ENCODE peak calls at places on chromosome 7, in five cellular contexts. One of them, this sample, is unnamed.

GRCh38 chr7:50396856-50397255 is 53.3 kb downstream of the FIGNL1 start:
- ATAC-seq in left cardiac atrium: no peak
- ATAC-seq in activated T-cell treated with anti-CD3 and anti-CD28 coated beads, Interleukin-2, amount 50 U/mL, for 72 hours: peak
- ATAC-seq in omental fat pad: no peak
- ATAC-seq in Panc1: no peak
- ATAC-seq in this sample: no peak

GRCh38 chr7:141280100-141280499 is 206.2 kb downstream of the TMEM178B start:
- ATAC-seq in left cardiac atrium: peak
- ATAC-seq in Panc1: no peak
- ATAC-seq in activated T-cell treated with anti-CD3 and anti-CD28 coated beads, Interleukin-2, amount 50 U/mL, for 72 hours: no peak
- ATAC-seq in omental fat pad: no peak
- ATAC-seq in this sample: no peak

GRCh38 chr7:120502825-120503224 is 229.8 kb downstream of the KCND2 start:
- ATAC-seq in omental fat pad: no peak
- ATAC-seq in Panc1: no peak
- ATAC-seq in activated T-cell treated with anti-CD3 and anti-CD28 coated beads, Interleukin-2, amount 50 U/mL, for 72 hours: no peak
- ATAC-seq in left cardiac atrium: no peak
- ATAC-seq in this sample: no peak

GRCh38 chr7:12814797-12815196 is 127.4 kb downstream of the ARL4A start:
- ATAC-seq in omental fat pad: no peak
- ATAC-seq in activated T-cell treated with anti-CD3 and anti-CD28 coated beads, Interleukin-2, amount 50 U/mL, for 72 hours: no peak
- ATAC-seq in Panc1: no peak
- ATAC-seq in left cardiac atrium: no peak
- ATAC-seq in this sample: no peak

GRCh38 chr7:41979834-41980307 is 257.1 kb downstream of the GLI3 start:
- ATAC-seq in Panc1: peak
- ATAC-seq in activated T-cell treated with anti-CD3 and anti-CD28 coated beads, Interleukin-2, amount 50 U/mL, for 72 hours: no peak
- ATAC-seq in left cardiac atrium: peak
- ATAC-seq in omental fat pad: peak
- ATAC-seq in this sample: no peak

GRCh38 chr7:120926943-120927346 is 23.6 kb upstream of the ING3 start:
- ATAC-seq in left cardiac atrium: no peak
- ATAC-seq in omental fat pad: no peak
- ATAC-seq in activated T-cell treated with anti-CD3 and anti-CD28 coated beads, Interleukin-2, amount 50 U/mL, for 72 hours: no peak
- ATAC-seq in Panc1: no peak
- ATAC-seq in this sample: no peak

GRCh38 chr7:15891151-15891842 is 204.8 kb upstream of the MEOX2 start:
- ATAC-seq in left cardiac atrium: no peak
- ATAC-seq in Panc1: no peak
- ATAC-seq in omental fat pad: no peak
- ATAC-seq in activated T-cell treated with anti-CD3 and anti-CD28 coated beads, Interleukin-2, amount 50 U/mL, for 72 hours: no peak
- ATAC-seq in this sample: no peak

GRCh38 chr7:154927624-154928125 is 75.2 kb downstream of the PAXIP1 start:
- ATAC-seq in left cardiac atrium: peak
- ATAC-seq in omental fat pad: peak
- ATAC-seq in Panc1: peak
- ATAC-seq in activated T-cell treated with anti-CD3 and anti-CD28 coated beads, Interleukin-2, amount 50 U/mL, for 72 hours: peak
- ATAC-seq in this sample: peak

GRCh38 chr7:108605582-108606173 is 36.0 kb downstream of the DNAJB9 start:
- ATAC-seq in left cardiac atrium: no peak
- ATAC-seq in omental fat pad: no peak
- ATAC-seq in activated T-cell treated with anti-CD3 and anti-CD28 coated beads, Interleukin-2, amount 50 U/mL, for 72 hours: peak
- ATAC-seq in Panc1: no peak
- ATAC-seq in this sample: no peak

GRCh38 chr7:34463830-34464229 is 194.2 kb upstream of the NPSR1 start:
- ATAC-seq in Panc1: no peak
- ATAC-seq in left cardiac atrium: no peak
- ATAC-seq in activated T-cell treated with anti-CD3 and anti-CD28 coated beads, Interleukin-2, amount 50 U/mL, for 72 hours: no peak
- ATAC-seq in omental fat pad: no peak
- ATAC-seq in this sample: no peak

GRCh38 chr7:20459411-20459810 is 128.7 kb downstream of the ITGB8 start:
- ATAC-seq in Panc1: no peak
- ATAC-seq in omental fat pad: no peak
- ATAC-seq in activated T-cell treated with anti-CD3 and anti-CD28 coated beads, Interleukin-2, amount 50 U/mL, for 72 hours: no peak
- ATAC-seq in left cardiac atrium: peak
- ATAC-seq in this sample: no peak

GRCh38 chr7:2269468-2270460 is 27.7 kb downstream of the NUDT1 start:
- ATAC-seq in Panc1: peak
- ATAC-seq in omental fat pad: no peak
- ATAC-seq in activated T-cell treated with anti-CD3 and anti-CD28 coated beads, Interleukin-2, amount 50 U/mL, for 72 hours: no peak
- ATAC-seq in left cardiac atrium: no peak
- ATAC-seq in this sample: no peak

GRCh38 chr7:129375221-129375938 is 58.9 kb upstream of the STRIP2 start:
- ATAC-seq in left cardiac atrium: no peak
- ATAC-seq in omental fat pad: no peak
- ATAC-seq in Panc1: no peak
- ATAC-seq in activated T-cell treated with anti-CD3 and anti-CD28 coated beads, Interleukin-2, amount 50 U/mL, for 72 hours: no peak
- ATAC-seq in this sample: no peak

GRCh38 chr7:95201718-95202117 is 122.6 kb downstream of the PON1 start:
- ATAC-seq in omental fat pad: no peak
- ATAC-seq in left cardiac atrium: no peak
- ATAC-seq in Panc1: no peak
- ATAC-seq in activated T-cell treated with anti-CD3 and anti-CD28 coated beads, Interleukin-2, amount 50 U/mL, for 72 hours: no peak
- ATAC-seq in this sample: no peak

GRCh38 chr7:129657363-129657762 is 45.8 kb downstream of the NRF1 start:
- ATAC-seq in omental fat pad: no peak
- ATAC-seq in activated T-cell treated with anti-CD3 and anti-CD28 coated beads, Interleukin-2, amount 50 U/mL, for 72 hours: peak
- ATAC-seq in Panc1: no peak
- ATAC-seq in left cardiac atrium: no peak
- ATAC-seq in this sample: no peak

GRCh38 chr7:139054101-139054500 is 18.3 kb upstream of the ZC3HAV1L start:
- ATAC-seq in Panc1: peak
- ATAC-seq in left cardiac atrium: peak
- ATAC-seq in activated T-cell treated with anti-CD3 and anti-CD28 coated beads, Interleukin-2, amount 50 U/mL, for 72 hours: no peak
- ATAC-seq in omental fat pad: no peak
- ATAC-seq in this sample: no peak

GRCh38 chr7:143389316-143390097 is 8.4 kb downstream of the ZYX start:
- ATAC-seq in omental fat pad: no peak
- ATAC-seq in activated T-cell treated with anti-CD3 and anti-CD28 coated beads, Interleukin-2, amount 50 U/mL, for 72 hours: no peak
- ATAC-seq in left cardiac atrium: no peak
- ATAC-seq in Panc1: no peak
- ATAC-seq in this sample: no peak

GRCh38 chr7:21314954-21315353 is 112.9 kb upstream of the SP4 start:
- ATAC-seq in omental fat pad: no peak
- ATAC-seq in Panc1: no peak
- ATAC-seq in left cardiac atrium: no peak
- ATAC-seq in activated T-cell treated with anti-CD3 and anti-CD28 coated beads, Interleukin-2, amount 50 U/mL, for 72 hours: no peak
- ATAC-seq in this sample: no peak

GRCh38 chr7:152369518-152369917 is 66.3 kb downstream of the KMT2C start:
- ATAC-seq in left cardiac atrium: no peak
- ATAC-seq in Panc1: no peak
- ATAC-seq in activated T-cell treated with anti-CD3 and anti-CD28 coated beads, Interleukin-2, amount 50 U/mL, for 72 hours: no peak
- ATAC-seq in omental fat pad: no peak
- ATAC-seq in this sample: no peak

GRCh38 chr7:16585540-16585939 is 58.9 kb downstream of the LRRC72 start:
- ATAC-seq in left cardiac atrium: peak
- ATAC-seq in omental fat pad: no peak
- ATAC-seq in Panc1: no peak
- ATAC-seq in activated T-cell treated with anti-CD3 and anti-CD28 coated beads, Interleukin-2, amount 50 U/mL, for 72 hours: no peak
- ATAC-seq in this sample: no peak

GRCh38 chr7:33750177-33750576 is 155.2 kb upstream of the BMPER start:
- ATAC-seq in Panc1: no peak
- ATAC-seq in activated T-cell treated with anti-CD3 and anti-CD28 coated beads, Interleukin-2, amount 50 U/mL, for 72 hours: no peak
- ATAC-seq in omental fat pad: no peak
- ATAC-seq in left cardiac atrium: no peak
- ATAC-seq in this sample: no peak

GRCh38 chr7:119890631-119891030 is 382.3 kb upstream of the KCND2 start:
- ATAC-seq in omental fat pad: no peak
- ATAC-seq in left cardiac atrium: no peak
- ATAC-seq in Panc1: no peak
- ATAC-seq in activated T-cell treated with anti-CD3 and anti-CD28 coated beads, Interleukin-2, amount 50 U/mL, for 72 hours: no peak
- ATAC-seq in this sample: no peak

GRCh38 chr7:156430109-156430508 is 210.5 kb upstream of the RNF32 start:
- ATAC-seq in omental fat pad: no peak
- ATAC-seq in activated T-cell treated with anti-CD3 and anti-CD28 coated beads, Interleukin-2, amount 50 U/mL, for 72 hours: no peak
- ATAC-seq in Panc1: no peak
- ATAC-seq in left cardiac atrium: no peak
- ATAC-seq in this sample: no peak

GRCh38 chr7:36019538-36019937 is 133.5 kb upstream of the EEPD1 start:
- ATAC-seq in omental fat pad: no peak
- ATAC-seq in activated T-cell treated with anti-CD3 and anti-CD28 coated beads, Interleukin-2, amount 50 U/mL, for 72 hours: no peak
- ATAC-seq in Panc1: no peak
- ATAC-seq in left cardiac atrium: no peak
- ATAC-seq in this sample: peak

GRCh38 chr7:28984631-28985030 is 26.5 kb upstream of the TRIL start:
- ATAC-seq in left cardiac atrium: peak
- ATAC-seq in Panc1: no peak
- ATAC-seq in activated T-cell treated with anti-CD3 and anti-CD28 coated beads, Interleukin-2, amount 50 U/mL, for 72 hours: no peak
- ATAC-seq in omental fat pad: no peak
- ATAC-seq in this sample: no peak

GRCh38 chr7:41869596-41869995 is 166.7 kb upstream of the INHBA start:
- ATAC-seq in Panc1: no peak
- ATAC-seq in left cardiac atrium: no peak
- ATAC-seq in omental fat pad: no peak
- ATAC-seq in activated T-cell treated with anti-CD3 and anti-CD28 coated beads, Interleukin-2, amount 50 U/mL, for 72 hours: no peak
- ATAC-seq in this sample: no peak

GRCh38 chr7:51234139-51234538 is 82.5 kb downstream of the COBL start:
- ATAC-seq in Panc1: no peak
- ATAC-seq in activated T-cell treated with anti-CD3 and anti-CD28 coated beads, Interleukin-2, amount 50 U/mL, for 72 hours: no peak
- ATAC-seq in left cardiac atrium: peak
- ATAC-seq in omental fat pad: no peak
- ATAC-seq in this sample: no peak

GRCh38 chr7:975702-976473 is 539 bp upstream of the COX19 start:
- ATAC-seq in omental fat pad: no peak
- ATAC-seq in Panc1: peak
- ATAC-seq in activated T-cell treated with anti-CD3 and anti-CD28 coated beads, Interleukin-2, amount 50 U/mL, for 72 hours: no peak
- ATAC-seq in left cardiac atrium: no peak
- ATAC-seq in this sample: no peak

GRCh38 chr7:15625456-15625855 is 61.0 kb downstream of the MEOX2 start:
- ATAC-seq in Panc1: peak
- ATAC-seq in omental fat pad: no peak
- ATAC-seq in activated T-cell treated with anti-CD3 and anti-CD28 coated beads, Interleukin-2, amount 50 U/mL, for 72 hours: no peak
- ATAC-seq in left cardiac atrium: no peak
- ATAC-seq in this sample: no peak

GRCh38 chr7:157854066-157854891 is 517.5 kb downstream of the DNAJB6 start:
- ATAC-seq in Panc1: no peak
- ATAC-seq in activated T-cell treated with anti-CD3 and anti-CD28 coated beads, Interleukin-2, amount 50 U/mL, for 72 hours: no peak
- ATAC-seq in omental fat pad: peak
- ATAC-seq in left cardiac atrium: peak
- ATAC-seq in this sample: peak

GRCh38 chr7:30933124-30933893 is 21.7 kb downstream of the AQP1 start:
- ATAC-seq in Panc1: peak
- ATAC-seq in activated T-cell treated with anti-CD3 and anti-CD28 coated beads, Interleukin-2, amount 50 U/mL, for 72 hours: no peak
- ATAC-seq in omental fat pad: no peak
- ATAC-seq in left cardiac atrium: no peak
- ATAC-seq in this sample: no peak

This sample was measured in stimulated activated memory B cell treated with anti-CD40 and anti-IgM and Interleukin-4, amounts not matched to agents 10 μg/mL and 1 μg/mL and 100 μg/mL, for 72 hours.